ENCODE peak calls at places on chromosomes 7 and 10, in ten cellular contexts. One of them, this sample, is unnamed.

GRCh38 chr10:125082881-125083575 is 77.3 kb downstream of the CTBP2 start:
- DNase-seq in C1 segment of cervical spinal cord: no peak
- DNase-seq in epithelial cell of esophagus: no peak
- DNase-seq in T-helper 2 cell treated with Interferon-gamma antibody and Interleukin-4, amounts not matched to agents 5 μg/mL and 100 μg/mL, for 36 hours: no peak
- DNase-seq in sciatic nerve: no peak
- DNase-seq in HCT116: no peak
- DNase-seq in B cell: no peak
- DNase-seq in amniotic stem cell: no peak
- DNase-seq in activated naive CD4-positive, alpha-beta T cell: no peak
- DNase-seq in stimulated activated CD4-positive, alpha-beta T cell treated with anti-CD3 and anti-CD28 coated beads, Interleukin-12 subunit alpha, Interleukin-12 subunit beta, amount 100 ng/mL, for 48 hours: no peak
- DNase-seq in this sample: no peak

GRCh38 chr7:34823650-34824258 is 165.7 kb downstream of the NPSR1 start:
- DNase-seq in B cell: peak
- DNase-seq in stimulated activated CD4-positive, alpha-beta T cell treated with anti-CD3 and anti-CD28 coated beads, Interleukin-12 subunit alpha, Interleukin-12 subunit beta, amount 100 ng/mL, for 48 hours: peak
- DNase-seq in HCT116: peak
- DNase-seq in epithelial cell of esophagus: peak
- DNase-seq in C1 segment of cervical spinal cord: no peak
- DNase-seq in T-helper 2 cell treated with Interferon-gamma antibody and Interleukin-4, amounts not matched to agents 5 μg/mL and 100 μg/mL, for 36 hours: peak
- DNase-seq in sciatic nerve: peak
- DNase-seq in amniotic stem cell: peak
- DNase-seq in activated naive CD4-positive, alpha-beta T cell: no peak
- DNase-seq in this sample: peak

GRCh38 chr10:131881104-131881880 is 19.5 kb upstream of the PPP2R2D start:
- DNase-seq in epithelial cell of esophagus: no peak
- DNase-seq in stimulated activated CD4-positive, alpha-beta T cell treated with anti-CD3 and anti-CD28 coated beads, Interleukin-12 subunit alpha, Interleukin-12 subunit beta, amount 100 ng/mL, for 48 hours: no peak
- DNase-seq in activated naive CD4-positive, alpha-beta T cell: no peak
- DNase-seq in C1 segment of cervical spinal cord: no peak
- DNase-seq in HCT116: no peak
- DNase-seq in sciatic nerve: peak
- DNase-seq in B cell: no peak
- DNase-seq in T-helper 2 cell treated with Interferon-gamma antibody and Interleukin-4, amounts not matched to agents 5 μg/mL and 100 μg/mL, for 36 hours: no peak
- DNase-seq in amniotic stem cell: no peak
- DNase-seq in this sample: no peak

GRCh38 chr7:6628045-6628444 is 9.1 kb upstream of the ZNF316 start:
- DNase-seq in sciatic nerve: no peak
- DNase-seq in amniotic stem cell: no peak
- DNase-seq in stimulated activated CD4-positive, alpha-beta T cell treated with anti-CD3 and anti-CD28 coated beads, Interleukin-12 subunit alpha, Interleukin-12 subunit beta, amount 100 ng/mL, for 48 hours: no peak
- DNase-seq in C1 segment of cervical spinal cord: no peak
- DNase-seq in HCT116: no peak
- DNase-seq in B cell: no peak
- DNase-seq in epithelial cell of esophagus: peak
- DNase-seq in T-helper 2 cell treated with Interferon-gamma antibody and Interleukin-4, amounts not matched to agents 5 μg/mL and 100 μg/mL, for 36 hours: no peak
- DNase-seq in activated naive CD4-positive, alpha-beta T cell: no peak
- DNase-seq in this sample: no peak

GRCh38 chr7:22066484-22066883 is 120.8 kb upstream of the CDCA7L start:
- DNase-seq in epithelial cell of esophagus: no peak
- DNase-seq in sciatic nerve: no peak
- DNase-seq in C1 segment of cervical spinal cord: no peak
- DNase-seq in activated naive CD4-positive, alpha-beta T cell: no peak
- DNase-seq in HCT116: no peak
- DNase-seq in B cell: no peak
- DNase-seq in stimulated activated CD4-positive, alpha-beta T cell treated with anti-CD3 and anti-CD28 coated beads, Interleukin-12 subunit alpha, Interleukin-12 subunit beta, amount 100 ng/mL, for 48 hours: no peak
- DNase-seq in amniotic stem cell: no peak
- DNase-seq in T-helper 2 cell treated with Interferon-gamma antibody and Interleukin-4, amounts not matched to agents 5 μg/mL and 100 μg/mL, for 36 hours: no peak
- DNase-seq in this sample: no peak

GRCh38 chr10:97888641-97889262 is 39.1 kb downstream of the GOLGA7B start:
- DNase-seq in stimulated activated CD4-positive, alpha-beta T cell treated with anti-CD3 and anti-CD28 coated beads, Interleukin-12 subunit alpha, Interleukin-12 subunit beta, amount 100 ng/mL, for 48 hours: no peak
- DNase-seq in HCT116: peak
- DNase-seq in B cell: no peak
- DNase-seq in epithelial cell of esophagus: peak
- DNase-seq in C1 segment of cervical spinal cord: no peak
- DNase-seq in T-helper 2 cell treated with Interferon-gamma antibody and Interleukin-4, amounts not matched to agents 5 μg/mL and 100 μg/mL, for 36 hours: no peak
- DNase-seq in activated naive CD4-positive, alpha-beta T cell: no peak
- DNase-seq in amniotic stem cell: peak
- DNase-seq in sciatic nerve: no peak
- DNase-seq in this sample: no peak

GRCh38 chr10:124825702-124826101 is 24.1 kb downstream of the ABRAXAS2 start:
- DNase-seq in B cell: no peak
- DNase-seq in activated naive CD4-positive, alpha-beta T cell: no peak
- DNase-seq in stimulated activated CD4-positive, alpha-beta T cell treated with anti-CD3 and anti-CD28 coated beads, Interleukin-12 subunit alpha, Interleukin-12 subunit beta, amount 100 ng/mL, for 48 hours: no peak
- DNase-seq in epithelial cell of esophagus: no peak
- DNase-seq in C1 segment of cervical spinal cord: no peak
- DNase-seq in T-helper 2 cell treated with Interferon-gamma antibody and Interleukin-4, amounts not matched to agents 5 μg/mL and 100 μg/mL, for 36 hours: no peak
- DNase-seq in amniotic stem cell: no peak
- DNase-seq in sciatic nerve: no peak
- DNase-seq in HCT116: no peak
- DNase-seq in this sample: no peak

GRCh38 chr7:100127866-100128601 is 1.3 kb downstream of the MBLAC1 start:
- DNase-seq in sciatic nerve: no peak
- DNase-seq in stimulated activated CD4-positive, alpha-beta T cell treated with anti-CD3 and anti-CD28 coated beads, Interleukin-12 subunit alpha, Interleukin-12 subunit beta, amount 100 ng/mL, for 48 hours: no peak
- DNase-seq in epithelial cell of esophagus: no peak
- DNase-seq in C1 segment of cervical spinal cord: no peak
- DNase-seq in HCT116: no peak
- DNase-seq in activated naive CD4-positive, alpha-beta T cell: no peak
- DNase-seq in T-helper 2 cell treated with Interferon-gamma antibody and Interleukin-4, amounts not matched to agents 5 μg/mL and 100 μg/mL, for 36 hours: peak
- DNase-seq in amniotic stem cell: no peak
- DNase-seq in B cell: no peak
- DNase-seq in this sample: no peak

GRCh38 chr7:82441916-82442478 is 1.6 kb downstream of the CACNA2D1 start:
- DNase-seq in activated naive CD4-positive, alpha-beta T cell: no peak
- DNase-seq in sciatic nerve: no peak
- DNase-seq in B cell: no peak
- DNase-seq in T-helper 2 cell treated with Interferon-gamma antibody and Interleukin-4, amounts not matched to agents 5 μg/mL and 100 μg/mL, for 36 hours: no peak
- DNase-seq in epithelial cell of esophagus: peak
- DNase-seq in C1 segment of cervical spinal cord: no peak
- DNase-seq in stimulated activated CD4-positive, alpha-beta T cell treated with anti-CD3 and anti-CD28 coated beads, Interleukin-12 subunit alpha, Interleukin-12 subunit beta, amount 100 ng/mL, for 48 hours: no peak
- DNase-seq in amniotic stem cell: no peak
- DNase-seq in HCT116: no peak
- DNase-seq in this sample: no peak